ENCODE peak calls at places on chromosome 11, in seven cellular contexts. T is NCI-H187; O is activated CD8-positive, alpha-beta memory T cell treated with anti-CD3 and anti-CD28 coated beads for 24 hours; E is non-pigmented ciliary epithelial cell; B is foreskin fibroblast; Y is PC-9; V is iris pigment epithelial cell. H is an unnamed sample.

GRCh38 chr11:130603585-130603906 is 155.1 kb downstream of the ADAMTS15 start:
- DNase-seq in T (no peak), V (no peak), O (no peak), E (no peak), B (no peak), Y (no peak), H (no peak)

GRCh38 chr11:117096140-117096972 is 1.9 kb downstream of the SIK3 start:
- DNase-seq in T (no peak), Y (no peak), O (peak; percentile 65), B (peak; percentile 57), V (no peak), E (no peak), H (no peak)

GRCh38 chr11:67441082-67441683 is 2.1 kb downstream of the CORO1B start:
- DNase-seq in Y (no peak), V (no peak), T (no peak), O (no peak), B (no peak), E (no peak), H (no peak)

GRCh38 chr11:134062255-134063030 is 6.4 kb upstream of the JAM3 start:
- DNase-seq in B (no peak), O (no peak), V (no peak), T (no peak), Y (no peak), E (no peak), H (no peak)

GRCh38 chr11:23257556-23257955 is 397.3 kb upstream of the CCDC179 start:
- DNase-seq in O (no peak), Y (no peak), B (no peak), T (no peak), V (no peak), E (no peak), H (no peak)

GRCh38 chr11:118406599-118407166 is 5.3 kb downstream of the ATP5MG start:
- DNase-seq in V (peak; percentile 31), O (no peak), E (peak; percentile 24), Y (no peak), B (peak; percentile 18), T (no peak), H (no peak)

GRCh38 chr11:9014826-9015225 is 11.0 kb upstream of the NRIP3 start:
- DNase-seq in E (no peak), O (no peak), Y (no peak), V (no peak), T (no peak), B (no peak), H (no peak)

GRCh38 chr11:117795726-117796455 is 1.1 kb downstream of the DSCAML1 start:
- DNase-seq in V (no peak), O (no peak), E (no peak), Y (no peak), B (no peak), T (no peak), H (no peak)

GRCh38 chr11:65524747-65525658 is at the start of gene SCYL1:
- DNase-seq in E (no peak), B (peak; percentile 89), V (peak; percentile 75), T (no peak), Y (peak; percentile 82), O (peak; percentile 91), H (peak; percentile 41)

GRCh38 chr11:28227460-28227859 is 119.3 kb downstream of the METTL15 start:
- DNase-seq in V (no peak), E (no peak), T (no peak), Y (no peak), O (no peak), B (no peak), H (no peak)

GRCh38 chr11:84236436-84236835 is 950.3 kb upstream of the CCDC90B start:
- DNase-seq in E (no peak), Y (no peak), O (no peak), V (no peak), T (no peak), B (no peak), H (no peak)

GRCh38 chr11:87039371-87039770 is 1.6 kb downstream of the TMEM135 start:
- DNase-seq in Y (no peak), O (no peak), B (peak; percentile 56), T (no peak), E (no peak), V (peak; percentile 35), H (no peak)

GRCh38 chr11:122165972-122166371 is 50.0 kb upstream of the BLID start:
- DNase-seq in T (no peak), Y (no peak), V (no peak), O (no peak), E (no peak), B (no peak), H (no peak)

GRCh38 chr11:122633219-122633829 is 22.2 kb upstream of the UBASH3B start:
- DNase-seq in O (no peak), T (no peak), Y (no peak), V (peak; percentile 64), E (no peak), B (peak; percentile 88), H (no peak)

GRCh38 chr11:69636512-69636866 is 4.5 kb upstream of the CCND1 start:
- DNase-seq in V (peak; percentile 96), T (no peak), E (peak; percentile 76), Y (peak; percentile 94), B (peak; percentile 96), O (no peak), H (peak; percentile 95)

GRCh38 chr11:14891143-14892035 is 642 bp downstream of the CYP2R1 start:
- DNase-seq in E (peak; percentile 56), O (peak; percentile 94), Y (peak; percentile 80), B (peak; percentile 96), V (peak; percentile 88), T (peak; percentile 91), H (peak; percentile 57)

GRCh38 chr11:117809236-117810055 is 12.4 kb upstream of the DSCAML1 start:
- DNase-seq in E (no peak), V (peak; percentile 33), O (peak; percentile 75), B (peak; percentile 63), Y (peak; percentile 32), T (no peak), H (no peak)

GRCh38 chr11:10906521-10906920 is 48.7 kb upstream of the ZBED5 start:
- DNase-seq in O (no peak), V (no peak), B (peak; percentile 69), E (no peak), T (no peak), Y (no peak), H (no peak)

GRCh38 chr11:95922099-95922498 is 1.8 kb downstream of the MTMR2 start:
- DNase-seq in B (peak; percentile 30), V (no peak), T (no peak), O (no peak), Y (no peak), E (no peak), H (no peak)

GRCh38 chr11:10942621-10943020 is 84.8 kb upstream of the ZBED5 start:
- DNase-seq in B (no peak), V (no peak), O (no peak), E (no peak), T (no peak), Y (no peak), H (no peak)

GRCh38 chr11:32231909-32232493 is 141.1 kb downstream of the RCN1 start:
- DNase-seq in Y (peak; percentile 32), T (no peak), V (peak; percentile 47), O (no peak), B (no peak), E (no peak), H (no peak)

GRCh38 chr11:56910046-56910753 is 78.5 kb upstream of the OR5AK2 start:
- DNase-seq in Y (no peak), O (no peak), B (no peak), T (no peak), E (no peak), V (no peak), H (no peak)

GRCh38 chr11:104556606-104557301 is 341.5 kb downstream of the CASP12 start:
- DNase-seq in T (no peak), V (no peak), E (no peak), Y (no peak), B (no peak), O (no peak), H (no peak)

GRCh38 chr11:125959511-125959910 is 13.7 kb downstream of the VSIG10L2 start:
- DNase-seq in V (no peak), B (no peak), Y (no peak), T (no peak), E (no peak), O (no peak), H (no peak)

GRCh38 chr11:23974046-23974445 is 522.8 kb upstream of the LUZP2 start:
- DNase-seq in B (peak; percentile 3), O (no peak), E (no peak), Y (no peak), T (no peak), V (no peak), H (no peak)

GRCh38 chr11:107704432-107704831 is 7.4 kb downstream of the SLN start:
- DNase-seq in T (no peak), B (peak; percentile 49), O (no peak), E (no peak), Y (peak; percentile 2), V (peak; percentile 57), H (no peak)

GRCh38 chr11:20363149-20363499 is 390 bp upstream of the HTATIP2 start:
- DNase-seq in E (no peak), O (no peak), B (no peak), Y (no peak), V (no peak), T (no peak), H (no peak)

GRCh38 chr11:10208045-10208674 is 85.9 kb downstream of the SBF2 start:
- DNase-seq in E (peak; percentile 8), B (peak; percentile 70), V (peak; percentile 49), T (peak; percentile 7), O (no peak), Y (no peak), H (peak; percentile 27)

GRCh38 chr11:22786475-22786874 is 43.1 kb downstream of the SVIP start:
- DNase-seq in Y (no peak), V (no peak), E (no peak), B (no peak), T (no peak), O (no peak), H (no peak)

GRCh38 chr11:64637346-64638016 is 46.5 kb downstream of the SLC22A12 start:
- DNase-seq in Y (no peak), E (no peak), B (peak; percentile 14), O (no peak), V (no peak), T (no peak), H (no peak)